ENCODE peak calls at places on chromosomes 3 and 15, in nine cellular contexts. One of them, this sample, is unnamed.

GRCh38 chr3:97896129-97896528 is 74.3 kb downstream of the CRYBG3 start:
- DNase-seq in T-helper 22 cell: no peak
- DNase-seq in Calu3: no peak
- DNase-seq in GM12865: no peak
- DNase-seq in activated T-cell treated with anti-CD3 and anti-CD28 coated beads, Interleukin-2, amount 50 U/mL, for 1 hour: no peak
- DNase-seq in trophoblast cell: no peak
- DNase-seq in ELR: no peak
- DNase-seq in H9: no peak
- DNase-seq in left colon: no peak
- DNase-seq in this sample: no peak

GRCh38 chr3:166809520-166809919 is 570.6 kb downstream of the ZBBX start:
- DNase-seq in GM12865: no peak
- DNase-seq in ELR: no peak
- DNase-seq in Calu3: no peak
- DNase-seq in activated T-cell treated with anti-CD3 and anti-CD28 coated beads, Interleukin-2, amount 50 U/mL, for 1 hour: no peak
- DNase-seq in H9: no peak
- DNase-seq in trophoblast cell: no peak
- DNase-seq in T-helper 22 cell: no peak
- DNase-seq in left colon: no peak
- DNase-seq in this sample: no peak

GRCh38 chr15:29437888-29438713 is 168.5 kb upstream of the NSMCE3 start:
- DNase-seq in GM12865: no peak
- DNase-seq in left colon: no peak
- DNase-seq in ELR: no peak
- DNase-seq in T-helper 22 cell: no peak
- DNase-seq in activated T-cell treated with anti-CD3 and anti-CD28 coated beads, Interleukin-2, amount 50 U/mL, for 1 hour: no peak
- DNase-seq in H9: no peak
- DNase-seq in trophoblast cell: peak; percentile 56
- DNase-seq in Calu3: no peak
- DNase-seq in this sample: peak; percentile 41

GRCh38 chr3:51384145-51384729 is 854 bp upstream of the MANF start:
- DNase-seq in GM12865: peak; percentile 55
- DNase-seq in T-helper 22 cell: no peak
- DNase-seq in trophoblast cell: no peak
- DNase-seq in H9: no peak
- DNase-seq in left colon: no peak
- DNase-seq in activated T-cell treated with anti-CD3 and anti-CD28 coated beads, Interleukin-2, amount 50 U/mL, for 1 hour: no peak
- DNase-seq in Calu3: peak; percentile 40
- DNase-seq in ELR: peak; percentile 41
- DNase-seq in this sample: no peak

GRCh38 chr3:138479355-138479964 is 45.0 kb downstream of the ESYT3 start:
- DNase-seq in activated T-cell treated with anti-CD3 and anti-CD28 coated beads, Interleukin-2, amount 50 U/mL, for 1 hour: no peak
- DNase-seq in trophoblast cell: no peak
- DNase-seq in Calu3: peak; percentile 79
- DNase-seq in GM12865: peak; percentile 57
- DNase-seq in T-helper 22 cell: no peak
- DNase-seq in ELR: peak; percentile 69
- DNase-seq in left colon: no peak
- DNase-seq in H9: peak; percentile 69
- DNase-seq in this sample: peak; percentile 64

GRCh38 chr3:183490211-183490601 is 61.8 kb upstream of the MCF2L2 start:
- DNase-seq in Calu3: no peak
- DNase-seq in T-helper 22 cell: no peak
- DNase-seq in GM12865: no peak
- DNase-seq in H9: no peak
- DNase-seq in trophoblast cell: no peak
- DNase-seq in activated T-cell treated with anti-CD3 and anti-CD28 coated beads, Interleukin-2, amount 50 U/mL, for 1 hour: no peak
- DNase-seq in ELR: no peak
- DNase-seq in left colon: no peak
- DNase-seq in this sample: peak; percentile 10

GRCh38 chr3:46006243-46006642 is 10.6 kb upstream of the FYCO1 start:
- DNase-seq in trophoblast cell: no peak
- DNase-seq in left colon: no peak
- DNase-seq in GM12865: no peak
- DNase-seq in T-helper 22 cell: no peak
- DNase-seq in activated T-cell treated with anti-CD3 and anti-CD28 coated beads, Interleukin-2, amount 50 U/mL, for 1 hour: no peak
- DNase-seq in Calu3: no peak
- DNase-seq in H9: no peak
- DNase-seq in ELR: no peak
- DNase-seq in this sample: no peak

GRCh38 chr3:126488205-126488604 is 12.5 kb upstream of the ZXDC start:
- DNase-seq in activated T-cell treated with anti-CD3 and anti-CD28 coated beads, Interleukin-2, amount 50 U/mL, for 1 hour: no peak
- DNase-seq in GM12865: no peak
- DNase-seq in H9: no peak
- DNase-seq in left colon: no peak
- DNase-seq in T-helper 22 cell: no peak
- DNase-seq in ELR: no peak
- DNase-seq in trophoblast cell: no peak
- DNase-seq in Calu3: no peak
- DNase-seq in this sample: no peak

GRCh38 chr3:111669926-111670630 is 74.9 kb upstream of the ZBED2 start:
- DNase-seq in T-helper 22 cell: no peak
- DNase-seq in H9: no peak
- DNase-seq in Calu3: no peak
- DNase-seq in activated T-cell treated with anti-CD3 and anti-CD28 coated beads, Interleukin-2, amount 50 U/mL, for 1 hour: no peak
- DNase-seq in GM12865: no peak
- DNase-seq in left colon: no peak
- DNase-seq in ELR: peak; percentile 93
- DNase-seq in trophoblast cell: peak; percentile 58
- DNase-seq in this sample: no peak

GRCh38 chr15:31383150-31383549 is 56.5 kb downstream of the KLF13 start:
- DNase-seq in GM12865: no peak
- DNase-seq in Calu3: no peak
- DNase-seq in left colon: no peak
- DNase-seq in ELR: no peak
- DNase-seq in activated T-cell treated with anti-CD3 and anti-CD28 coated beads, Interleukin-2, amount 50 U/mL, for 1 hour: no peak
- DNase-seq in H9: no peak
- DNase-seq in trophoblast cell: no peak
- DNase-seq in T-helper 22 cell: no peak
- DNase-seq in this sample: no peak

GRCh38 chr3:42690766-42691680 is 5.7 kb downstream of the KLHL40 start:
- DNase-seq in H9: no peak
- DNase-seq in trophoblast cell: no peak
- DNase-seq in left colon: no peak
- DNase-seq in ELR: no peak
- DNase-seq in activated T-cell treated with anti-CD3 and anti-CD28 coated beads, Interleukin-2, amount 50 U/mL, for 1 hour: no peak
- DNase-seq in T-helper 22 cell: no peak
- DNase-seq in Calu3: no peak
- DNase-seq in GM12865: no peak
- DNase-seq in this sample: no peak

GRCh38 chr3:39718674-39719595 is 90.5 kb upstream of the MYRIP start:
- DNase-seq in T-helper 22 cell: no peak
- DNase-seq in H9: no peak
- DNase-seq in left colon: no peak
- DNase-seq in Calu3: no peak
- DNase-seq in activated T-cell treated with anti-CD3 and anti-CD28 coated beads, Interleukin-2, amount 50 U/mL, for 1 hour: no peak
- DNase-seq in ELR: peak; percentile 32
- DNase-seq in GM12865: no peak
- DNase-seq in trophoblast cell: no peak
- DNase-seq in this sample: no peak

GRCh38 chr3:28504945-28505344 is 156.3 kb upstream of the AZI2 start:
- DNase-seq in left colon: no peak
- DNase-seq in trophoblast cell: no peak
- DNase-seq in GM12865: no peak
- DNase-seq in ELR: no peak
- DNase-seq in T-helper 22 cell: no peak
- DNase-seq in Calu3: no peak
- DNase-seq in activated T-cell treated with anti-CD3 and anti-CD28 coated beads, Interleukin-2, amount 50 U/mL, for 1 hour: no peak
- DNase-seq in H9: no peak
- DNase-seq in this sample: no peak

GRCh38 chr3:192851821-192852352 is 65.8 kb downstream of the MB21D2 start:
- DNase-seq in ELR: peak; percentile 85
- DNase-seq in GM12865: peak; percentile 72
- DNase-seq in T-helper 22 cell: no peak
- DNase-seq in H9: no peak
- DNase-seq in trophoblast cell: peak; percentile 38
- DNase-seq in Calu3: peak; percentile 97
- DNase-seq in activated T-cell treated with anti-CD3 and anti-CD28 coated beads, Interleukin-2, amount 50 U/mL, for 1 hour: no peak
- DNase-seq in left colon: peak; percentile 78
- DNase-seq in this sample: no peak

GRCh38 chr3:168794427-168794826 is 698.7 kb upstream of the GOLIM4 start:
- DNase-seq in T-helper 22 cell: no peak
- DNase-seq in ELR: peak; percentile 6
- DNase-seq in left colon: no peak
- DNase-seq in GM12865: no peak
- DNase-seq in Calu3: no peak
- DNase-seq in H9: no peak
- DNase-seq in trophoblast cell: no peak
- DNase-seq in activated T-cell treated with anti-CD3 and anti-CD28 coated beads, Interleukin-2, amount 50 U/mL, for 1 hour: no peak
- DNase-seq in this sample: no peak

GRCh38 chr15:33654859-33655258 is 313.4 kb upstream of the CHRM5 start:
- DNase-seq in ELR: peak; percentile 10
- DNase-seq in H9: peak; percentile 47
- DNase-seq in trophoblast cell: no peak
- DNase-seq in Calu3: no peak
- DNase-seq in left colon: peak; percentile 10
- DNase-seq in GM12865: no peak
- DNase-seq in T-helper 22 cell: no peak
- DNase-seq in activated T-cell treated with anti-CD3 and anti-CD28 coated beads, Interleukin-2, amount 50 U/mL, for 1 hour: no peak
- DNase-seq in this sample: no peak

GRCh38 chr15:76973906-76974305 is 21.0 kb upstream of the PSTPIP1 start:
- DNase-seq in GM12865: no peak
- DNase-seq in left colon: no peak
- DNase-seq in ELR: no peak
- DNase-seq in Calu3: no peak
- DNase-seq in activated T-cell treated with anti-CD3 and anti-CD28 coated beads, Interleukin-2, amount 50 U/mL, for 1 hour: no peak
- DNase-seq in H9: no peak
- DNase-seq in trophoblast cell: no peak
- DNase-seq in T-helper 22 cell: no peak
- DNase-seq in this sample: no peak

GRCh38 chr3:134350266-134350665 is 24.0 kb downstream of the AMOTL2 start:
- DNase-seq in trophoblast cell: no peak
- DNase-seq in activated T-cell treated with anti-CD3 and anti-CD28 coated beads, Interleukin-2, amount 50 U/mL, for 1 hour: no peak
- DNase-seq in Calu3: no peak
- DNase-seq in ELR: no peak
- DNase-seq in GM12865: no peak
- DNase-seq in T-helper 22 cell: no peak
- DNase-seq in H9: no peak
- DNase-seq in left colon: no peak
- DNase-seq in this sample: no peak

GRCh38 chr3:13561376-13561775 is 12.5 kb downstream of the FBLN2 start:
- DNase-seq in trophoblast cell: peak; percentile 96
- DNase-seq in T-helper 22 cell: no peak
- DNase-seq in left colon: no peak
- DNase-seq in ELR: peak; percentile 63
- DNase-seq in activated T-cell treated with anti-CD3 and anti-CD28 coated beads, Interleukin-2, amount 50 U/mL, for 1 hour: no peak
- DNase-seq in H9: no peak
- DNase-seq in Calu3: no peak
- DNase-seq in GM12865: no peak
- DNase-seq in this sample: no peak

GRCh38 chr3:101850327-101851048 is 1.2 kb downstream of the NFKBIZ start:
- DNase-seq in trophoblast cell: no peak
- DNase-seq in GM12865: peak; percentile 83
- DNase-seq in H9: no peak
- DNase-seq in Calu3: no peak
- DNase-seq in ELR: peak; percentile 68
- DNase-seq in T-helper 22 cell: peak; percentile 48
- DNase-seq in activated T-cell treated with anti-CD3 and anti-CD28 coated beads, Interleukin-2, amount 50 U/mL, for 1 hour: no peak
- DNase-seq in left colon: no peak
- DNase-seq in this sample: no peak

GRCh38 chr15:80308002-80308401 is 56.0 kb upstream of the CTXND1 start:
- DNase-seq in activated T-cell treated with anti-CD3 and anti-CD28 coated beads, Interleukin-2, amount 50 U/mL, for 1 hour: no peak
- DNase-seq in H9: peak; percentile 85
- DNase-seq in Calu3: no peak
- DNase-seq in trophoblast cell: no peak
- DNase-seq in ELR: no peak
- DNase-seq in left colon: no peak
- DNase-seq in T-helper 22 cell: no peak
- DNase-seq in GM12865: no peak
- DNase-seq in this sample: no peak

GRCh38 chr3:194485876-194486539 is 794 bp downstream of the ATP13A3 start:
- DNase-seq in ELR: peak; percentile 56
- DNase-seq in H9: no peak
- DNase-seq in left colon: peak; percentile 64
- DNase-seq in Calu3: peak; percentile 51
- DNase-seq in trophoblast cell: peak; percentile 19
- DNase-seq in activated T-cell treated with anti-CD3 and anti-CD28 coated beads, Interleukin-2, amount 50 U/mL, for 1 hour: peak; percentile 60
- DNase-seq in GM12865: peak; percentile 65
- DNase-seq in T-helper 22 cell: peak; percentile 36
- DNase-seq in this sample: peak; percentile 75

GRCh38 chr3:32303977-32304376 is 65.5 kb downstream of the CMTM8 start:
- DNase-seq in activated T-cell treated with anti-CD3 and anti-CD28 coated beads, Interleukin-2, amount 50 U/mL, for 1 hour: no peak
- DNase-seq in GM12865: no peak
- DNase-seq in H9: no peak
- DNase-seq in trophoblast cell: no peak
- DNase-seq in left colon: no peak
- DNase-seq in T-helper 22 cell: no peak
- DNase-seq in ELR: no peak
- DNase-seq in Calu3: no peak
- DNase-seq in this sample: no peak

GRCh38 chr15:80076321-80077318 is 17.1 kb downstream of the ZFAND6 start:
- DNase-seq in ELR: peak; percentile 12
- DNase-seq in T-helper 22 cell: no peak
- DNase-seq in GM12865: no peak
- DNase-seq in activated T-cell treated with anti-CD3 and anti-CD28 coated beads, Interleukin-2, amount 50 U/mL, for 1 hour: no peak
- DNase-seq in H9: no peak
- DNase-seq in trophoblast cell: no peak
- DNase-seq in Calu3: no peak
- DNase-seq in left colon: no peak
- DNase-seq in this sample: no peak

GRCh38 chr3:41808618-41809017 is 153.3 kb downstream of the ULK4 start:
- DNase-seq in Calu3: no peak
- DNase-seq in GM12865: no peak
- DNase-seq in T-helper 22 cell: no peak
- DNase-seq in trophoblast cell: no peak
- DNase-seq in activated T-cell treated with anti-CD3 and anti-CD28 coated beads, Interleukin-2, amount 50 U/mL, for 1 hour: no peak
- DNase-seq in left colon: no peak
- DNase-seq in ELR: no peak
- DNase-seq in H9: no peak
- DNase-seq in this sample: no peak

GRCh38 chr15:31265090-31265870 is 61.4 kb upstream of the KLF13 start:
- DNase-seq in left colon: peak; percentile 73
- DNase-seq in Calu3: no peak
- DNase-seq in ELR: no peak
- DNase-seq in GM12865: no peak
- DNase-seq in T-helper 22 cell: no peak
- DNase-seq in H9: peak; percentile 20
- DNase-seq in trophoblast cell: no peak
- DNase-seq in activated T-cell treated with anti-CD3 and anti-CD28 coated beads, Interleukin-2, amount 50 U/mL, for 1 hour: peak; percentile 25
- DNase-seq in this sample: peak; percentile 44

GRCh38 chr3:178900244-178900643 is 171.4 kb downstream of the ZMAT3 start:
- DNase-seq in GM12865: no peak
- DNase-seq in Calu3: no peak
- DNase-seq in activated T-cell treated with anti-CD3 and anti-CD28 coated beads, Interleukin-2, amount 50 U/mL, for 1 hour: no peak
- DNase-seq in H9: no peak
- DNase-seq in T-helper 22 cell: no peak
- DNase-seq in ELR: no peak
- DNase-seq in trophoblast cell: no peak
- DNase-seq in left colon: no peak
- DNase-seq in this sample: no peak

GRCh38 chr3:45612918-45613602 is 18.5 kb downstream of the LIMD1 start:
- DNase-seq in Calu3: peak; percentile 59
- DNase-seq in activated T-cell treated with anti-CD3 and anti-CD28 coated beads, Interleukin-2, amount 50 U/mL, for 1 hour: no peak
- DNase-seq in trophoblast cell: peak; percentile 64
- DNase-seq in ELR: no peak
- DNase-seq in H9: no peak
- DNase-seq in GM12865: peak; percentile 92
- DNase-seq in T-helper 22 cell: no peak
- DNase-seq in left colon: no peak
- DNase-seq in this sample: no peak

GRCh38 chr3:119380697-119381096 is 82.7 kb downstream of the TMEM39A start:
- DNase-seq in trophoblast cell: no peak
- DNase-seq in activated T-cell treated with anti-CD3 and anti-CD28 coated beads, Interleukin-2, amount 50 U/mL, for 1 hour: no peak
- DNase-seq in ELR: peak; percentile 25
- DNase-seq in H9: no peak
- DNase-seq in Calu3: peak; percentile 4
- DNase-seq in T-helper 22 cell: no peak
- DNase-seq in GM12865: no peak
- DNase-seq in left colon: no peak
- DNase-seq in this sample: no peak

GRCh38 chr3:134328846-134329245 is 45.4 kb downstream of the AMOTL2 start:
- DNase-seq in activated T-cell treated with anti-CD3 and anti-CD28 coated beads, Interleukin-2, amount 50 U/mL, for 1 hour: no peak
- DNase-seq in ELR: peak; percentile 42
- DNase-seq in GM12865: no peak
- DNase-seq in left colon: no peak
- DNase-seq in Calu3: no peak
- DNase-seq in trophoblast cell: no peak
- DNase-seq in H9: peak; percentile 23
- DNase-seq in T-helper 22 cell: no peak
- DNase-seq in this sample: no peak

GRCh38 chr3:42499478-42499871 is 3.0 kb upstream of the VIPR1 start:
- DNase-seq in activated T-cell treated with anti-CD3 and anti-CD28 coated beads, Interleukin-2, amount 50 U/mL, for 1 hour: no peak
- DNase-seq in left colon: no peak
- DNase-seq in GM12865: no peak
- DNase-seq in Calu3: no peak
- DNase-seq in T-helper 22 cell: no peak
- DNase-seq in trophoblast cell: no peak
- DNase-seq in ELR: no peak
- DNase-seq in H9: peak; percentile 17
- DNase-seq in this sample: peak; percentile 23